ENCODE peak calls at places on chromosomes 13 and 19, in four cellular contexts. T is fibroblast of pulmonary artery, P is right lobe of liver, S is tibial nerve. X is an unnamed sample.

GRCh38 chr13:32846556-32846955 is 169.7 kb upstream of the KL start:
- DNase-seq in P (no peak), T (no peak), S (no peak), X (no peak)

GRCh38 chr13:39044536-39044935 is 6.3 kb downstream of the NHLRC3 start:
- DNase-seq in S (no peak), T (no peak), P (no peak), X (no peak)

GRCh38 chr19:48479686-48480085 is 10.5 kb downstream of the CYTH2 start:
- DNase-seq in S (no peak), P (no peak), T (no peak), X (no peak)

GRCh38 chr19:39412100-39412866 is at the start of gene PLEKHG2:
- DNase-seq in T (peak), S (peak), P (peak), X (peak)

GRCh38 chr19:55384576-55385235 is 614 bp upstream of the TMEM238 start:
- DNase-seq in T (no peak), P (peak), S (no peak), X (no peak)

GRCh38 chr19:54420383-54421168 is 5.3 kb downstream of the TTYH1 start:
- DNase-seq in P (no peak), S (peak), T (peak), X (no peak)

GRCh38 chr19:44111910-44112463 is 1.2 kb upstream of the ZNF225 start:
- DNase-seq in S (no peak), P (no peak), T (peak), X (no peak)

GRCh38 chr19:41871573-41872383 is 5.3 kb upstream of the CD79A start:
- DNase-seq in T (no peak), S (no peak), P (peak), X (no peak)

GRCh38 chr19:10625003-10625761 is at the start of gene SLC44A2:
- DNase-seq in P (peak), T (peak), S (peak), X (peak)

GRCh38 chr13:65551208-65551607 is 1678.9 kb downstream of the PCDH9 start:
- DNase-seq in P (no peak), T (no peak), S (no peak), X (no peak)

GRCh38 chr13:27967203-27967735 is 1.8 kb downstream of the CDX2 start:
- DNase-seq in P (no peak), T (no peak), S (no peak), X (no peak)

GRCh38 chr13:21686761-21687391 is 16.0 kb downstream of the FGF9 start:
- DNase-seq in T (no peak), P (no peak), S (no peak), X (no peak)

GRCh38 chr19:34505321-34506025 is 23.9 kb downstream of the WTIP start:
- DNase-seq in P (no peak), S (no peak), T (no peak), X (peak)

GRCh38 chr19:47280183-47280797 is 5.6 kb downstream of the INAFM1 start:
- DNase-seq in S (no peak), P (no peak), T (peak), X (peak)

GRCh38 chr19:6740589-6741348 is 1.3 kb downstream of the TRIP10 start:
- DNase-seq in P (no peak), S (no peak), T (no peak), X (peak)

GRCh38 chr19:57302727-57303401 is 17.4 kb upstream of the ZNF543 start:
- DNase-seq in T (no peak), P (no peak), S (no peak), X (no peak)

GRCh38 chr19:58033741-58034475 is at the start of gene ZSCAN1:
- DNase-seq in P (peak), S (peak), T (peak), X (no peak)

GRCh38 chr13:43021926-43022670 is 1.3 kb upstream of the DNAJC15 start:
- DNase-seq in P (no peak), T (peak), S (no peak), X (no peak)

GRCh38 chr19:33410915-33411401 is 37.4 kb downstream of the CEBPG start:
- DNase-seq in S (no peak), P (peak), T (no peak), X (no peak)

GRCh38 chr13:106468207-106468606 is 67.3 kb downstream of the EFNB2 start:
- DNase-seq in S (no peak), T (no peak), P (no peak), X (no peak)

GRCh38 chr13:93767917-93768422 is 541.4 kb downstream of the GPC6 start:
- DNase-seq in P (no peak), T (no peak), S (no peak), X (no peak)